ENCODE peak calls at places on chromosomes 5 and 9, in eight cellular contexts. M is MM.1S; E is type B pancreatic cell; O is WTC11; R is adrenal gland; Y is left ventricle myocardium inferior; S is CD8-positive, alpha-beta T cell; L is heart left ventricle. U is an unnamed sample.

GRCh38 chr9:7794196-7794595 is 5.4 kb downstream of the DMAC1 start:
- DNase-seq in M (no peak), E (no peak), O (no peak), R (no peak), Y (no peak), S (no peak), L (no peak), U (no peak)

GRCh38 chr5:143606043-143606752 is 202.7 kb upstream of the NR3C1 start:
- DNase-seq in M (no peak), E (no peak), O (no peak), R (no peak), Y (no peak), S (no peak), L (no peak), U (peak)

GRCh38 chr5:12870870-12871539 is 966.8 kb upstream of the CTNND2 start:
- DNase-seq in M (peak), E (no peak), O (no peak), R (no peak), Y (no peak), S (no peak), L (no peak), U (no peak)

GRCh38 chr5:55691265-55692105 is 20.6 kb downstream of the SLC38A9 start:
- DNase-seq in M (peak), E (no peak), O (no peak), R (no peak), Y (no peak), S (no peak), L (no peak), U (no peak)

GRCh38 chr9:128276574-128277270 is 646 bp downstream of the SWI5 start:
- DNase-seq in M (no peak), E (no peak), O (peak), R (peak), Y (no peak), S (no peak), L (peak), U (no peak)

GRCh38 chr5:57173026-57173317 is 887 bp upstream of the GPBP1 start:
- DNase-seq in M (no peak), E (no peak), O (no peak), R (no peak), Y (no peak), S (no peak), L (no peak), U (no peak)

GRCh38 chr9:100575765-100576368 is 2.0 kb upstream of the CAVIN4 start:
- DNase-seq in M (no peak), E (no peak), O (no peak), R (no peak), Y (no peak), S (no peak), L (no peak), U (no peak)

GRCh38 chr9:108549184-108549583 is 306.6 kb downstream of the ACTL7B start:
- DNase-seq in M (no peak), E (no peak), O (no peak), R (no peak), Y (no peak), S (no peak), L (no peak), U (no peak)

GRCh38 chr5:137630972-137631370 is 104.9 kb downstream of the KLHL3 start:
- DNase-seq in M (no peak), E (no peak), O (no peak), R (no peak), Y (no peak), S (no peak), L (no peak), U (no peak)

GRCh38 chr9:6680797-6681146 is 35.2 kb upstream of the GLDC start:
- DNase-seq in M (peak), E (no peak), O (peak), R (peak), Y (peak), S (no peak), L (no peak), U (peak)

GRCh38 chr9:6147847-6148246 is 67.8 kb upstream of the IL33 start:
- DNase-seq in M (no peak), E (no peak), O (no peak), R (no peak), Y (no peak), S (no peak), L (no peak), U (no peak)

GRCh38 chr9:68749579-68750159 is 44.6 kb downstream of the PIP5K1B start:
- DNase-seq in M (no peak), E (no peak), O (no peak), R (no peak), Y (no peak), S (no peak), L (no peak), U (no peak)

GRCh38 chr5:128378196-128378595 is 159.8 kb downstream of the FBN2 start:
- DNase-seq in M (no peak), E (no peak), O (no peak), R (no peak), Y (no peak), S (no peak), L (no peak), U (no peak)

GRCh38 chr5:152181461-152181860 is 223.6 kb downstream of the NMUR2 start:
- DNase-seq in M (no peak), E (no peak), O (no peak), R (no peak), Y (no peak), S (no peak), L (no peak), U (no peak)

GRCh38 chr9:91071185-91071990 is 269.8 kb downstream of the SYK start:
- DNase-seq in M (no peak), E (no peak), O (no peak), R (no peak), Y (no peak), S (no peak), L (no peak), U (no peak)

GRCh38 chr9:104923289-104923688 is 4.7 kb downstream of the ABCA1 start:
- DNase-seq in M (no peak), E (no peak), O (no peak), R (no peak), Y (no peak), S (no peak), L (no peak), U (no peak)

GRCh38 chr9:129549684-129550083 is 71.2 kb downstream of the C9orf50 start:
- DNase-seq in M (no peak), E (no peak), O (no peak), R (no peak), Y (peak), S (no peak), L (no peak), U (peak)

GRCh38 chr5:1417586-1418225 is 27.5 kb downstream of the SLC6A3 start:
- DNase-seq in M (no peak), E (no peak), O (peak), R (no peak), Y (peak), S (no peak), L (no peak), U (peak)

GRCh38 chr5:83991566-83992224 is 271.0 kb upstream of the HAPLN1 start:
- DNase-seq in M (no peak), E (no peak), O (no peak), R (no peak), Y (no peak), S (no peak), L (no peak), U (no peak)

GRCh38 chr5:159947708-159948358 is 31.6 kb downstream of the ADRA1B start:
- DNase-seq in M (no peak), E (no peak), O (no peak), R (no peak), Y (no peak), S (no peak), L (no peak), U (no peak)

GRCh38 chr9:7209990-7210389 is 452.2 kb downstream of the KDM4C start:
- DNase-seq in M (no peak), E (no peak), O (no peak), R (no peak), Y (no peak), S (no peak), L (no peak), U (no peak)

GRCh38 chr5:135307143-135307903 is 91.7 kb downstream of the MACROH2A1 start:
- DNase-seq in M (no peak), E (no peak), O (peak), R (no peak), Y (no peak), S (peak), L (no peak), U (no peak)

GRCh38 chr5:66958984-66959641 is 237.5 kb downstream of the CD180 start:
- DNase-seq in M (no peak), E (no peak), O (peak), R (peak), Y (peak), S (no peak), L (peak), U (no peak)

GRCh38 chr5:143386725-143387124 is 16.8 kb downstream of the NR3C1 start:
- DNase-seq in M (no peak), E (no peak), O (no peak), R (no peak), Y (no peak), S (no peak), L (no peak), U (no peak)

GRCh38 chr9:114273461-114273881 is 49.4 kb upstream of the ORM1 start:
- DNase-seq in M (no peak), E (peak), O (peak), R (peak), Y (peak), S (no peak), L (peak), U (no peak)

GRCh38 chr5:173324115-173325001 is 3.9 kb downstream of the STC2 start:
- DNase-seq in M (peak), E (no peak), O (no peak), R (peak), Y (peak), S (peak), L (peak), U (no peak)

GRCh38 chr5:111694183-111694582 is 62.8 kb downstream of the NREP start:
- DNase-seq in M (no peak), E (no peak), O (no peak), R (no peak), Y (no peak), S (no peak), L (no peak), U (no peak)

GRCh38 chr5:157821822-157822622 is 36.9 kb downstream of the CLINT1 start:
- DNase-seq in M (no peak), E (no peak), O (no peak), R (no peak), Y (no peak), S (no peak), L (no peak), U (no peak)

GRCh38 chr9:110476251-110476650 is 103.3 kb downstream of the SVEP1 start:
- DNase-seq in M (no peak), E (no peak), O (peak), R (no peak), Y (no peak), S (no peak), L (no peak), U (no peak)

GRCh38 chr9:93041108-93041802 is 17.2 kb upstream of the SUSD3 start:
- DNase-seq in M (no peak), E (no peak), O (no peak), R (no peak), Y (no peak), S (peak), L (no peak), U (no peak)

DNA sequence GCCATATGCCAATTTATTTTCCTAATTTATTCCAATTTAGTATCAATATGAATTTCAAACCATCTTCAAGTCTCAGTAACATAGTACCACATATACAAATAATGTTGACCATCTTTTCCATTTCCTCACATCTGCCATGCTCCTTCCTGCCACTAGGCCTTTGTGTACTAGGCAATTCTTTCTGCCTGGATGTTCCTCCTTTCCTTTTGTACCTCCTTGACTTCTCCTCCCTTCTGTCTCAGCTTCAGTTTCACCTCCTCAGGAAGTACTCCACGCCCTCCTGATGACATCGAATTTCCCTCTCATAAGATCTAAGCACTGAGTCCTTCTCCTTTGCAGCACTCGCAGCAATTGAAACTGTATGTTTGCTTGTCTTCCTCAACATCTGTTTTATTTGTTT is 53.9 kb downstream of the MEF2C start:
- DNase-seq in M (peak), E (no peak), O (no peak), R (peak), Y (no peak), S (no peak), L (no peak), U (peak)
- TF ChIP-seq CTCF in M (peak), E (peak), O (no peak), R (peak), Y (peak), S (no peak), L (peak), U (peak)

GRCh38 chr5:34673463-34674125 is 17.5 kb downstream of the RAI14 start:
- DNase-seq in M (no peak), E (no peak), O (no peak), R (no peak), Y (no peak), S (no peak), L (no peak), U (no peak)
- TF ChIP-seq CTCF in M (no peak), E (no peak), O (no peak), R (no peak), Y (no peak), S (no peak), L (no peak), U (no peak)

GRCh38 chr9:33249087-33249657 is 9.2 kb downstream of the SPINK4 start:
- DNase-seq in M (peak), E (no peak), O (no peak), R (no peak), Y (no peak), S (peak), L (peak), U (no peak)

GRCh38 chr9:33248606-33249005 is 8.6 kb downstream of the SPINK4 start:
- DNase-seq in M (no peak), E (no peak), O (no peak), R (no peak), Y (no peak), S (peak), L (peak), U (no peak)

GRCh38 chr9:33245341-33245740 is 5.4 kb downstream of the SPINK4 start:
- DNase-seq in M (no peak), E (no peak), O (no peak), R (no peak), Y (no peak), S (no peak), L (no peak), U (no peak)

GRCh38 chr9:33244150-33244784 is 4.3 kb downstream of the SPINK4 start:
- DNase-seq in M (peak), E (no peak), O (no peak), R (no peak), Y (no peak), S (no peak), L (no peak), U (no peak)

DNA sequence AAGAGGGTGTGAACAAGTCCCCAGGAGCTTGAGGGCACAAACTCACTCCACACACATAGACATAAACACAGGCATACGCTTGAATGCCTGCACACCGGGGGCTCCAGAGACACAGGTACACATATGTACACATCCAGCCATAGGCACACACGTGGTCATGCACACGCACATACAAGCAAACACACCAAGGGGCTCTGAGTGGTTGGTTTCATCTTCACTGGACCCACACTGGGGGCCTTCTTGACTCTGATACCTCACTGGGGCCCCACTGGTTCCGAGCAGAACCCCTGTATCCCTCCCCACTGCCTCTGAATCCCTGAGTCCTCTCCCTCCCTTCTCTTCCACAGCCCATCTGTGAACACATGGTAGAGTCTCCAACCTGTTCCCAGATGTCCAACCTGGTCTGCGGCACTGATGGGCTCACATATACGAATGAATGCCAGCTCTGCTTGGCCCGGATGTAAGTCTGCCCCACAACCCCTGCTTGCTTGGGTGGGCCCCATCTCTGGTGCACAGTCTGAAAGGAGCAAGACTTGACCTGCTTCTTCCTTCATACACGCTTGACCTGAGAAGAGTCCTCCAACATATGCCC is 6.4 kb downstream of the SPINK4 start:
- DNase-seq in M (no peak), E (no peak), O (no peak), R (no peak), Y (no peak), S (no peak), L (no peak), U (no peak)
- TF ChIP-seq CTCF in M (no peak), E (no peak), O (no peak), R (no peak), Y (no peak), S (no peak), L (no peak), U (no peak)

GRCh38 chr5:51380603-51381207 is 2.5 kb upstream of the ISL1 start:
- DNase-seq in M (peak), E (no peak), O (peak), R (no peak), Y (no peak), S (no peak), L (no peak), U (no peak)
- TF ChIP-seq CTCF in M (peak), E (peak), O (peak), R (peak), Y (peak), S (no peak), L (peak), U (peak)

GRCh38 chr5:120735076-120735475 is 271.0 kb downstream of the PRR16 start:
- DNase-seq in M (no peak), E (no peak), O (no peak), R (no peak), Y (no peak), S (no peak), L (no peak), U (no peak)
- TF ChIP-seq CTCF in M (no peak), E (no peak), O (no peak), R (no peak), Y (no peak), S (no peak), L (no peak), U (no peak)

GRCh38 chr5:39986614-39987013 is 561.8 kb upstream of the DAB2 start:
- DNase-seq in M (no peak), E (no peak), O (no peak), R (no peak), Y (no peak), S (no peak), L (no peak), U (no peak)
- TF ChIP-seq CTCF in M (no peak), E (no peak), O (no peak), R (no peak), Y (no peak), S (no peak), L (peak), U (no peak)

GRCh38 chr5:125446986-125447385 is 700.5 kb upstream of the ZNF608 start:
- DNase-seq in M (no peak), E (no peak), O (no peak), R (no peak), Y (no peak), S (no peak), L (no peak), U (no peak)
- TF ChIP-seq CTCF in M (no peak), E (no peak), O (no peak), R (no peak), Y (no peak), S (no peak), L (no peak), U (no peak)

U was measured in CD14-positive monocyte.